ENCODE peak calls at places on chromosomes 11 and 22, in six cellular contexts. S is AG09309; W is CD8-positive, alpha-beta T cell; I is tibial nerve; C is choroid plexus epithelial cell; Z is AG09319. B is an unnamed sample.

GRCh38 chr22:29727248-29727551 is 7.4 kb downstream of the CABP7 start:
- DNase-seq in I (no peak), S (no peak), W (no peak), Z (no peak), C (peak), B (no peak)

GRCh38 chr11:72696866-72697428 is 22.7 kb upstream of the PDE2A start:
- DNase-seq in W (no peak), S (no peak), C (no peak), I (peak), Z (no peak), B (no peak)

GRCh38 chr11:93198221-93198650 is 445 bp upstream of the SLC36A4 start:
- DNase-seq in W (no peak), S (no peak), I (no peak), C (peak), Z (no peak), B (no peak)

GRCh38 chr22:33302049-33302545 is 243.9 kb upstream of the SYN3 start:
- DNase-seq in W (peak), S (peak), Z (peak), I (peak), C (peak), B (no peak)

GRCh38 chr22:42316988-42317387 is 46.5 kb upstream of the TCF20 start:
- DNase-seq in S (peak), I (no peak), W (peak), C (peak), Z (no peak), B (peak)

GRCh38 chr11:94776351-94777321 is 8.5 kb downstream of the AMOTL1 start:
- DNase-seq in S (peak), I (no peak), Z (no peak), W (no peak), C (peak), B (no peak)

GRCh38 chr11:125638315-125638714 is 13.4 kb downstream of the CHEK1 start:
- DNase-seq in I (no peak), C (no peak), Z (no peak), W (no peak), S (no peak), B (no peak)

GRCh38 chr22:29002603-29003002 is 59.0 kb downstream of the C22orf31 start:
- DNase-seq in W (no peak), I (no peak), Z (no peak), S (no peak), C (no peak), B (no peak)

GRCh38 chr11:1053121-1053901 is 16.8 kb upstream of the MUC6 start:
- DNase-seq in Z (no peak), W (peak), C (peak), S (no peak), I (no peak), B (no peak)

GRCh38 chr22:20418211-20418788 is 19.3 kb downstream of the SCARF2 start:
- DNase-seq in S (no peak), W (peak), I (peak), Z (peak), C (peak), B (no peak)

GRCh38 chr11:87228820-87229219 is 191.1 kb downstream of the TMEM135 start:
- DNase-seq in I (no peak), S (no peak), C (no peak), W (no peak), Z (no peak), B (no peak)

GRCh38 chr22:26585104-26585790 is 4.7 kb downstream of the TPST2 start:
- DNase-seq in S (peak), Z (peak), C (peak), W (no peak), I (no peak), B (no peak)

GRCh38 chr11:126704144-126704543 is 296.4 kb downstream of the KIRREL3 start:
- DNase-seq in W (no peak), I (no peak), Z (no peak), C (no peak), S (no peak), B (no peak)

GRCh38 chr22:50191041-50191740 is 5.5 kb downstream of the TRABD start:
- DNase-seq in C (no peak), Z (no peak), W (peak), I (no peak), S (no peak), B (no peak)

GRCh38 chr11:112042161-112042960 is 17.2 kb downstream of the DLAT start:
- DNase-seq in S (peak), I (no peak), Z (no peak), C (peak), W (no peak), B (no peak)

GRCh38 chr11:6705905-6706535 is 22.9 kb upstream of the MRPL17 start:
- DNase-seq in I (peak), C (peak), W (no peak), Z (no peak), S (no peak), B (no peak)

GRCh38 chr11:114295676-114296081 is 520 bp upstream of the NNMT start:
- DNase-seq in S (no peak), W (no peak), Z (no peak), I (no peak), C (no peak), B (no peak)

GRCh38 chr22:17087176-17088131 is 2.7 kb downstream of the IL17RA start:
- DNase-seq in C (peak), W (peak), Z (peak), I (no peak), S (peak), B (no peak)

GRCh38 chr11:88779551-88779950 is 286.2 kb downstream of the GRM5 start:
- DNase-seq in S (peak), I (no peak), Z (no peak), W (no peak), C (peak), B (no peak)

GRCh38 chr22:50049299-50050195 is 8.6 kb downstream of the TTLL8 start:
- DNase-seq in I (no peak), C (no peak), S (no peak), Z (no peak), W (peak), B (no peak)

GRCh38 chr11:57163160-57163868 is 18.4 kb upstream of the LRRC55 start:
- DNase-seq in Z (no peak), W (no peak), I (no peak), C (no peak), S (no peak), B (no peak)

GRCh38 chr11:95659088-95659487 is 130.5 kb downstream of the FAM76B start:
- DNase-seq in C (no peak), I (no peak), Z (no peak), W (no peak), S (no peak), B (no peak)

GRCh38 chr22:30695351-30695762 is 683 bp downstream of the OSBP2 start:
- DNase-seq in Z (no peak), C (no peak), W (no peak), S (no peak), I (no peak), B (no peak)

GRCh38 chr22:45709004-45709739 is 37.5 kb downstream of the ATXN10 start:
- DNase-seq in W (no peak), C (peak), I (no peak), S (peak), Z (peak), B (no peak)

GRCh38 chr22:41237707-41238569 is 2.8 kb downstream of the CHADL start:
- DNase-seq in I (no peak), C (peak), Z (no peak), S (no peak), W (peak), B (no peak)
- TF ChIP-seq CTCF in I (peak), C (peak), Z (peak), S (peak), W (peak), B (peak)

GRCh38 chr11:29844701-29845379 is 172.0 kb downstream of the KCNA4 start:
- DNase-seq in C (no peak), Z (no peak), W (no peak), S (no peak), I (no peak), B (no peak)
- TF ChIP-seq CTCF in C (no peak), Z (no peak), W (no peak), S (no peak), I (no peak), B (no peak)

GRCh38 chr22:23233084-23233501 is 52.8 kb downstream of the BCR start:
- DNase-seq in W (no peak), I (no peak), S (no peak), C (peak), Z (no peak), B (no peak)
- TF ChIP-seq CTCF in W (no peak), I (no peak), S (no peak), C (peak), Z (no peak), B (no peak)

GRCh38 chr11:12090761-12091261 is 19.6 kb upstream of the MICAL2 start:
- DNase-seq in C (no peak), S (no peak), W (no peak), I (no peak), Z (no peak), B (no peak)

GRCh38 chr11:12089473-12089872 is 20.9 kb upstream of the MICAL2 start:
- DNase-seq in I (no peak), C (no peak), S (no peak), W (no peak), Z (no peak), B (no peak)

GRCh38 chr11:12089041-12089440 is 21.3 kb upstream of the MICAL2 start:
- DNase-seq in S (no peak), Z (no peak), I (no peak), C (no peak), W (no peak), B (no peak)

GRCh38 chr11:12088531-12088930 is 21.9 kb upstream of the MICAL2 start:
- DNase-seq in I (no peak), Z (no peak), C (no peak), S (no peak), W (no peak), B (no peak)

GRCh38 chr11:12090061-12090572 is 20.3 kb upstream of the MICAL2 start:
- DNase-seq in Z (no peak), S (no peak), C (no peak), I (no peak), W (no peak), B (no peak)
- TF ChIP-seq CTCF in Z (no peak), S (no peak), C (no peak), I (no peak), W (no peak), B (no peak)

GRCh38 chr11:42972741-42973140 is 339.1 kb upstream of the API5 start:
- DNase-seq in S (no peak), W (no peak), I (no peak), Z (no peak), C (no peak), B (no peak)
- TF ChIP-seq CTCF in S (no peak), W (no peak), I (no peak), Z (no peak), C (no peak), B (no peak)

DNA sequence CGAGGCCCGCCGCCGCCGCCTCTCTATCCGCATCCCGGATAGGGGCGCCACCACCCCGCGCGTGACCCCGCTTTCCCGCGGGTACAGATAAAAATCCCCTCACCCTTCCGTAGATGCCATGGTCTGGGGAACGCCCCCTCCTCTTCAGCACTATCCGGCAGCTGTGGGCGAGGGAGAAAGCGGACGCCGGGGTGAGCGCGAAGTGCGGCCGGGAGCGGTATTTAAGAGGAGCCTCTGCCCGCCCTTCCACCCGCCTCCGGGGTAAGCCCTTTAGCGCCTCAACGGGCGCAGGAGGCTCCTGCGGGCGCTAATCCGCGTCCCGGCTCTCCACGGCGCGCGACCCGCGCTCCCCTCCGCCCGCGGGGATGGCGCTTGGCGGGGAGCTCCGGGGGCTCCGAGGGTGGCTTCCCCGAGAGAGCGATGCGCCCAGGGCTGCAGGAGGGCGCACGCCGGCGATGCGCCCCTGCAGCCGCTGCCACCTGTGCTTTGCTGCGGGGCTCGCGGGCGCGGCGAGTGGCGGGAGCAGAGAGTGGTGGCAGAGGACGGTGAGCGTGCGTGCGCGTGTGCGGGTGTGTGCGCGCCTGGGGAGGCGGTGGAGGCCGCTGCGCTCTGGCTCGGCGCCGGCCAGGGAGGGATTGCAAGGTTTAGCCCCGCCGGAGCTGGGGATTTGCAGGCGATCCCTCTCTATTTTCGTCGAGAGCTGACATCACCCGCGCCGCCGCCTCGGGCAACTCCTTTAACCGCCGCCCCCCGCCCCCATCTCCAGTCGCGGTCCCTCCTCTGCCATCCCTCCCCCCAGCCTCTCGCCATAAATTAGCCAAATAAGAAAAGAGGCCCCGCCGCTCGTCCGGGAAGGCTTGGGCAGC is at the start of gene SLC1A2:
- DNase-seq in S (no peak), C (peak), Z (no peak), W (no peak), I (no peak), B (no peak)
- TF ChIP-seq CTCF in S (no peak), C (no peak), Z (no peak), W (no peak), I (no peak), B (no peak)

DNA sequence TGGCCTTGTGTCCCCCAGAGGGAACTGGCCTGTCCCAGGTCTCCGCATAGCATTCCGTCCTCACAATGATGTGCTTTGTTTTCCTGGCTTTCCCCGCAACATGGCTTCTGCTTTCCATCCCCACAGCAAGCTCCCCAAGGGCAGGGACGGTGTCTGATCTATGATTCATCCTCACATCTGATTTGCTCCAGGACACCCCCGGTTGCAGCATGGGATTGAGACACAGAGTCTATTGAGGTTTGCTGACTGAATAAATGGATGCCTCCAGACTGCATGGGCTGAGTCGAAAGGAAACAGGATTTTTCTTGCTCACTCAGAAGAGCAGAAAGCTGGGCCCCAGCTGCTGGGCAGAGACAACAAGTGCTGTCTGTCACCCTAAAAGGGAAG is 40.2 kb downstream of the LMO1 start:
- DNase-seq in Z (no peak), S (no peak), W (no peak), I (no peak), C (peak), B (no peak)
- TF ChIP-seq CTCF in Z (no peak), S (no peak), W (no peak), I (no peak), C (no peak), B (no peak)

GRCh38 chr11:78549624-78550409 is 24.8 kb downstream of the NARS2 start:
- DNase-seq in I (no peak), S (no peak), W (no peak), C (no peak), Z (no peak), B (no peak)
- TF ChIP-seq CTCF in I (no peak), S (no peak), W (no peak), C (no peak), Z (no peak), B (no peak)

DNA sequence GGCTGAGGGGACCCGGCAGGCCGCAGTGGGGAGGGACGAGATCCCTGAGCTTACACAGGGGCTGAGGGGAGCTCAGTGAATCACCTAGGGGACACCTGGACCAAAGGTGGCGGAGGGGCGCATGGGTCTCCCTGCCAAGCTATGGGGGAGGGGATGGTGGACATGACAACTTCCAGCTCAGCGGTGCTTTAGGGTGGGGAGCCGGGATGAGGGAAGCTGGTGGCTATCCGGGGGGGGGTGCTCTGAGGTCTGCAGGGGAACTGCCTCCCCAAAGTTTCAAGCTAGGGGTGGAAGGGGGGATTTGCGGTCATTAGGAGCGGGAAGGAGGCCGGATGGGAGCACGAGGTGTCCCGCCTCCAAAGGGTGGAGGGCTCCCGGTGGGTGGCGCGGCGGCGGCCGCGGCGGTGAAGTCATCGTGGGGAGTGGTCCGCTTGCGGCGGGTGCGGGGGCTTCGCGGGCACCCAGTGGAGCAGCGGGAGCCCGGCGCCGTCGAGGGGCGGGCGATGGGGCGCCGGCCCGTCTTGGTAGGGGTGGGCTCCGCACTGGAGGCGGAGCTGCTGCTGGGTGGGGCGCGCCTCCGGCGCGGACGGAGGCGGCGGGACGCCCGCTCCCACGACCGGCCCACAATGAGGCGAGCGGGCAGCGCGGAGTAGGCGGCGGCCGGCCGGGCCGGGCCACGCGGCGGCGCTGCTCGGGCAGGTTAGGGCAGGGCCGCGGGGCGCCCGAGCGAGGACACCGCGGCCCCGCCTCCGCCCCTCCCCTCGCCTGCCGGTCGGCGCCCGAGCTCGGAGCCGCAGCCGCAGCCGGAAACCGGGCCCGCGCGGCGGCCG is at the start of gene MICALL1:
- DNase-seq in Z (peak), W (peak), C (peak), S (no peak), I (peak), B (no peak)
- TF ChIP-seq CTCF in Z (no peak), W (no peak), C (no peak), S (no peak), I (peak), B (no peak)

B was measured in epithelial cell of proximal tubule.